ENCODE peak calls at places on chromosomes 12 and 14, in five cellular contexts. K is stimulated activated CD8-positive, alpha-beta memory T cell treated with anti-CD3 and anti-CD28 coated beads, Interleukin-4, amount 100 ng/mL, for 1 hour; V is ELF-1; U is fibroblast of the aortic adventitia; F is AG20443. G is an unnamed sample.

GRCh38 chr14:74243051-74243450 is 3.8 kb downstream of the VSX2 start:
- DNase-seq in F (no peak), K (no peak), U (no peak), V (no peak), G (no peak)

GRCh38 chr14:101072531-101072930 is 169.0 kb upstream of the RTL1 start:
- DNase-seq in U (no peak), F (no peak), K (no peak), V (no peak), G (no peak)

GRCh38 chr12:10716704-10717315 is 6.3 kb downstream of the YBX3 start:
- DNase-seq in V (peak), F (peak), K (no peak), U (peak), G (no peak)

GRCh38 chr14:90419200-90419599 is 22.4 kb downstream of the CALM1 start:
- DNase-seq in K (no peak), V (no peak), F (peak), U (peak), G (no peak)

GRCh38 chr12:92581579-92581978 is 121.2 kb upstream of the PLEKHG7 start:
- DNase-seq in U (no peak), V (no peak), K (no peak), F (no peak), G (no peak)

GRCh38 chr12:89971880-89972279 is 263.2 kb upstream of the ATP2B1 start:
- DNase-seq in U (peak), V (peak), F (peak), K (no peak), G (no peak)

GRCh38 chr12:74586251-74586650 is 48.6 kb downstream of the ATXN7L3B start:
- DNase-seq in F (no peak), V (no peak), K (no peak), U (no peak), G (no peak)

GRCh38 chr12:6980740-6981139 is 10.0 kb downstream of the EMG1 start:
- DNase-seq in U (no peak), V (no peak), F (no peak), K (no peak), G (no peak)

GRCh38 chr12:64080319-64081008 is 141.6 kb downstream of the KICS2 start:
- DNase-seq in F (no peak), V (peak), K (no peak), U (peak), G (no peak)

GRCh38 chr12:57845478-57846284 is 848 bp downstream of the CTDSP2 start:
- DNase-seq in U (peak), K (peak), F (peak), V (peak), G (peak)

GRCh38 chr12:100024974-100025555 is 40.3 kb upstream of the ANKS1B start:
- DNase-seq in V (no peak), K (no peak), U (no peak), F (no peak), G (no peak)

GRCh38 chr12:14936224-14936861 is 2.0 kb downstream of the ERP27 start:
- DNase-seq in V (peak), K (no peak), U (no peak), F (peak), G (no peak)

GRCh38 chr14:76500011-76500410 is 124.1 kb downstream of the ESRRB start:
- DNase-seq in V (peak), F (peak), K (no peak), U (peak), G (no peak)

GRCh38 chr14:71625175-71625574 is 307.1 kb upstream of the RGS6 start:
- DNase-seq in K (no peak), F (no peak), V (no peak), U (no peak), G (no peak)

GRCh38 chr14:70567791-70568190 is 32.7 kb downstream of the MED6 start:
- DNase-seq in V (peak), F (peak), U (peak), K (no peak), G (no peak)

GRCh38 chr14:78530078-78530477 is 359.9 kb downstream of the NRXN3 start:
- DNase-seq in F (peak), K (no peak), V (peak), U (peak), G (no peak)

GRCh38 chr12:111183094-111183493 is 185.8 kb downstream of the PHETA1 start:
- DNase-seq in K (no peak), U (no peak), V (no peak), F (no peak), G (no peak)

GRCh38 chr12:67472551-67472950 is 176.0 kb upstream of the DYRK2 start:
- DNase-seq in V (no peak), U (peak), F (no peak), K (no peak), G (no peak)

GRCh38 chr12:115440438-115440837 is 756.5 kb upstream of the TBX3 start:
- DNase-seq in K (no peak), U (peak), V (no peak), F (peak), G (no peak)

GRCh38 chr14:71331393-71331792 is 424.1 kb downstream of the PCNX1 start:
- DNase-seq in V (no peak), U (peak), F (no peak), K (no peak), G (no peak)

GRCh38 chr12:110670161-110670701 is 18.7 kb downstream of the HVCN1 start:
- DNase-seq in V (no peak), U (no peak), K (no peak), F (no peak), G (no peak)

GRCh38 chr14:34810028-34810427 is 65.1 kb downstream of the BAZ1A start:
- DNase-seq in U (no peak), K (no peak), F (no peak), V (no peak), G (no peak)

GRCh38 chr14:59454131-59454530 is 11.0 kb downstream of the GPR135 start:
- DNase-seq in F (peak), K (no peak), U (peak), V (no peak), G (no peak)

GRCh38 chr12:25130741-25131188 is 64.2 kb downstream of the DNAI7 start:
- DNase-seq in F (peak), V (no peak), U (peak), K (no peak), G (no peak)

GRCh38 chr14:92962831-92963095 is 39.8 kb downstream of the CHGA start:
- DNase-seq in F (no peak), K (no peak), V (no peak), U (no peak), G (no peak)

GRCh38 chr14:88437659-88438058 is 52.2 kb downstream of the SPATA7 start:
- DNase-seq in K (no peak), U (no peak), V (no peak), F (no peak), G (no peak)

GRCh38 chr12:106671840-106672239 is 89.0 kb downstream of the RFX4 start:
- DNase-seq in V (no peak), U (no peak), F (no peak), K (no peak), G (no peak)

GRCh38 chr14:89399594-89400068 is 17.4 kb downstream of the FOXN3 start:
- DNase-seq in F (peak), K (no peak), V (peak), U (peak), G (no peak)

GRCh38 chr12:15555466-15555865 is 233.2 kb downstream of the PTPRO start:
- DNase-seq in U (no peak), V (no peak), F (no peak), K (no peak), G (no peak)